ENCODE peak calls at places on chromosomes 11 and 22, in nine cellular contexts. One of them, this sample, is unnamed.

GRCh38 chr11:40280161-40281054 is 1179.0 kb downstream of the LRRC4C start:
- DNase-seq in Calu3: no peak
- DNase-seq in WTC11: no peak
- DNase-seq in omental fat pad: no peak
- DNase-seq in cardiac muscle cell: no peak
- DNase-seq in HFFc6: no peak
- DNase-seq in ovary: no peak
- DNase-seq in lower leg skin: no peak
- DNase-seq in epithelial cell of esophagus: no peak
- DNase-seq in this sample: no peak

GRCh38 chr11:111335124-111335535 is 36.8 kb downstream of the POU2AF3 start:
- DNase-seq in omental fat pad: no peak
- DNase-seq in HFFc6: no peak
- DNase-seq in WTC11: no peak
- DNase-seq in epithelial cell of esophagus: no peak
- DNase-seq in Calu3: no peak
- DNase-seq in cardiac muscle cell: no peak
- DNase-seq in lower leg skin: no peak
- DNase-seq in ovary: no peak
- DNase-seq in this sample: no peak

GRCh38 chr11:68206211-68206610 is 6.9 kb downstream of the KMT5B start:
- DNase-seq in ovary: no peak
- DNase-seq in omental fat pad: no peak
- DNase-seq in HFFc6: peak; percentile 55
- DNase-seq in lower leg skin: no peak
- DNase-seq in Calu3: no peak
- DNase-seq in epithelial cell of esophagus: peak; percentile 72
- DNase-seq in WTC11: no peak
- DNase-seq in cardiac muscle cell: peak; percentile 76
- DNase-seq in this sample: no peak

GRCh38 chr11:2586793-2587131 is 113.0 kb downstream of the KCNQ1OT1 start:
- DNase-seq in omental fat pad: peak; percentile 18
- DNase-seq in cardiac muscle cell: no peak
- DNase-seq in Calu3: no peak
- DNase-seq in ovary: no peak
- DNase-seq in HFFc6: no peak
- DNase-seq in epithelial cell of esophagus: no peak
- DNase-seq in WTC11: no peak
- DNase-seq in lower leg skin: no peak
- DNase-seq in this sample: no peak

GRCh38 chr22:39508393-39508792 is 6.3 kb downstream of the MIEF1 start:
- DNase-seq in Calu3: no peak
- DNase-seq in omental fat pad: no peak
- DNase-seq in HFFc6: no peak
- DNase-seq in WTC11: no peak
- DNase-seq in cardiac muscle cell: no peak
- DNase-seq in ovary: no peak
- DNase-seq in lower leg skin: no peak
- DNase-seq in epithelial cell of esophagus: no peak
- DNase-seq in this sample: no peak

GRCh38 chr11:110081462-110082233 is 11.5 kb upstream of the ZC3H12C start:
- DNase-seq in HFFc6: no peak
- DNase-seq in WTC11: no peak
- DNase-seq in cardiac muscle cell: no peak
- DNase-seq in Calu3: no peak
- DNase-seq in ovary: no peak
- DNase-seq in lower leg skin: no peak
- DNase-seq in omental fat pad: no peak
- DNase-seq in epithelial cell of esophagus: peak; percentile 91
- DNase-seq in this sample: no peak

GRCh38 chr22:29870574-29870973 is 12.4 kb upstream of the MTMR3 start:
- DNase-seq in WTC11: no peak
- DNase-seq in epithelial cell of esophagus: peak; percentile 81
- DNase-seq in HFFc6: no peak
- DNase-seq in lower leg skin: no peak
- DNase-seq in omental fat pad: no peak
- DNase-seq in cardiac muscle cell: no peak
- DNase-seq in ovary: no peak
- DNase-seq in Calu3: no peak
- DNase-seq in this sample: no peak

GRCh38 chr11:26931248-26931631 is 62.7 kb upstream of the FIBIN start:
- DNase-seq in ovary: no peak
- DNase-seq in omental fat pad: no peak
- DNase-seq in HFFc6: peak; percentile 20
- DNase-seq in epithelial cell of esophagus: peak; percentile 24
- DNase-seq in cardiac muscle cell: no peak
- DNase-seq in lower leg skin: no peak
- DNase-seq in Calu3: no peak
- DNase-seq in WTC11: no peak
- DNase-seq in this sample: no peak

GRCh38 chr22:46135611-46136538 is 14.5 kb upstream of the PPARA start:
- DNase-seq in ovary: peak; percentile 10
- DNase-seq in epithelial cell of esophagus: no peak
- DNase-seq in cardiac muscle cell: no peak
- DNase-seq in WTC11: no peak
- DNase-seq in HFFc6: no peak
- DNase-seq in Calu3: no peak
- DNase-seq in omental fat pad: no peak
- DNase-seq in lower leg skin: no peak
- DNase-seq in this sample: no peak

GRCh38 chr22:30441088-30441487 is 15.5 kb downstream of the MTFP1 start:
- DNase-seq in ovary: no peak
- DNase-seq in WTC11: no peak
- DNase-seq in lower leg skin: no peak
- DNase-seq in HFFc6: no peak
- DNase-seq in omental fat pad: no peak
- DNase-seq in cardiac muscle cell: no peak
- DNase-seq in epithelial cell of esophagus: no peak
- DNase-seq in Calu3: no peak
- DNase-seq in this sample: no peak

GRCh38 chr22:36922752-36923457 is 9.5 kb downstream of the CSF2RB start:
- DNase-seq in Calu3: no peak
- DNase-seq in WTC11: no peak
- DNase-seq in lower leg skin: no peak
- DNase-seq in HFFc6: no peak
- DNase-seq in cardiac muscle cell: no peak
- DNase-seq in epithelial cell of esophagus: no peak
- DNase-seq in omental fat pad: no peak
- DNase-seq in ovary: no peak
- DNase-seq in this sample: no peak

GRCh38 chr11:61392991-61393595 is 706 bp downstream of the TMEM216 start:
- DNase-seq in epithelial cell of esophagus: no peak
- DNase-seq in Calu3: no peak
- DNase-seq in omental fat pad: no peak
- DNase-seq in ovary: no peak
- DNase-seq in cardiac muscle cell: peak; percentile 33
- DNase-seq in WTC11: no peak
- DNase-seq in HFFc6: no peak
- DNase-seq in lower leg skin: no peak
- DNase-seq in this sample: no peak

GRCh38 chr11:118604566-118604965 is 2.8 kb upstream of the PHLDB1 start:
- DNase-seq in HFFc6: no peak
- DNase-seq in Calu3: no peak
- DNase-seq in cardiac muscle cell: peak; percentile 17
- DNase-seq in lower leg skin: no peak
- DNase-seq in WTC11: no peak
- DNase-seq in omental fat pad: no peak
- DNase-seq in epithelial cell of esophagus: no peak
- DNase-seq in ovary: no peak
- DNase-seq in this sample: no peak

GRCh38 chr11:12377824-12378593 is 638 bp downstream of the PARVA start:
- DNase-seq in HFFc6: peak; percentile 83
- DNase-seq in omental fat pad: no peak
- DNase-seq in ovary: peak; percentile 63
- DNase-seq in epithelial cell of esophagus: peak; percentile 87
- DNase-seq in Calu3: peak; percentile 82
- DNase-seq in lower leg skin: peak; percentile 59
- DNase-seq in WTC11: peak; percentile 82
- DNase-seq in cardiac muscle cell: peak; percentile 87
- DNase-seq in this sample: no peak

GRCh38 chr11:8832571-8833260 is 78.3 kb upstream of the AKIP1 start:
- DNase-seq in HFFc6: peak; percentile 76
- DNase-seq in omental fat pad: no peak
- DNase-seq in cardiac muscle cell: peak; percentile 70
- DNase-seq in ovary: no peak
- DNase-seq in lower leg skin: no peak
- DNase-seq in epithelial cell of esophagus: peak; percentile 89
- DNase-seq in WTC11: peak; percentile 25
- DNase-seq in Calu3: peak; percentile 61
- DNase-seq in this sample: no peak

GRCh38 chr11:46330887-46331652 is 16.2 kb upstream of the DGKZ start:
- DNase-seq in omental fat pad: no peak
- DNase-seq in lower leg skin: no peak
- DNase-seq in HFFc6: no peak
- DNase-seq in epithelial cell of esophagus: no peak
- DNase-seq in cardiac muscle cell: peak; percentile 34
- DNase-seq in WTC11: no peak
- DNase-seq in Calu3: no peak
- DNase-seq in ovary: no peak
- DNase-seq in this sample: no peak

GRCh38 chr11:86811637-86812321 is 11.4 kb downstream of the PRSS23 start:
- DNase-seq in WTC11: no peak
- DNase-seq in cardiac muscle cell: peak; percentile 59
- DNase-seq in ovary: no peak
- DNase-seq in omental fat pad: no peak
- DNase-seq in HFFc6: peak; percentile 69
- DNase-seq in Calu3: peak; percentile 56
- DNase-seq in lower leg skin: no peak
- DNase-seq in epithelial cell of esophagus: peak; percentile 80
- DNase-seq in this sample: no peak

GRCh38 chr22:22207845-22208564 is 36.6 kb upstream of the VPREB1 start:
- DNase-seq in ovary: no peak
- DNase-seq in cardiac muscle cell: peak; percentile 78
- DNase-seq in omental fat pad: peak; percentile 44
- DNase-seq in HFFc6: peak; percentile 38
- DNase-seq in epithelial cell of esophagus: peak; percentile 87
- DNase-seq in Calu3: peak; percentile 88
- DNase-seq in WTC11: peak; percentile 86
- DNase-seq in lower leg skin: peak; percentile 26
- DNase-seq in this sample: peak; percentile 45

DNA sequence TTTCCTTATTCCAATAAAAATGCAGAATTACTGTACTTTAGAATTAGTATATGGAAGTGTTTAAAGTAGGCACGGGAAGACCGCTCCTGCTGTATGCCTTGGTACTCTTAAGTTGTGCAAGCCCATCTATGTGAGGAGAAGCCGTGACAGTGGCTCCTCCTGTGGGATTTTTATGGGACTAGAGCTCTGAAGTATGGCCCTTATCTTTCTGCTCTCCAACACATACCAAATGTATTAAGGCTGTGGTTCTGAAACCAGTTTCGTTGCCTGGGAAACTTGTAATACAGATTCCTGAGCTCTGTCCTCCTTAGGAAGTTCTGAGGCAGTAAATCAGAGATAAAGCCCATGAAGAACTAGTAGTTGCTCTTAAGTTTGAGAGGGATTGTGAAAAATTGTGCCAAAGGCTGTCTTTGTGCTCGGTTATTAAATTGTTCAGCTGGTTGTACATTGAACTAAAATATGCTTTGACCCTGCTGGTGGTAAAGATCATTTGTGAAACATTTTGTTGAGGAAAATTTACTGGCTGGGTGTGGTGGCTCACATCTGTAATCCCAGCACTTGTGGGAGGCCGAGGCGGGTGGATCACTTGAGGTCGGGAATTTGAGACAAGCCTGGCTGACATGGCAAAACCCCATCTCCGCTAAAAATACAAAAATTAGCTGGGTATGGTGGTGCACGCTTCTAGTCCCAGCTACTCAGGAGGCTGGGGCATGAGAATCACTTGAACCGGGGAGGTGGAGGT is 29.3 kb downstream of the RTN3 start:
- DNase-seq in cardiac muscle cell: peak; percentile 95
- DNase-seq in lower leg skin: no peak
- DNase-seq in HFFc6: peak; percentile 59
- DNase-seq in omental fat pad: no peak
- DNase-seq in ovary: no peak
- DNase-seq in epithelial cell of esophagus: no peak
- DNase-seq in Calu3: no peak
- DNase-seq in WTC11: no peak
- DNase-seq in this sample: no peak
- TF ChIP-seq CTCF in cardiac muscle cell: peak; percentile 55
- TF ChIP-seq CTCF in lower leg skin: no peak
- TF ChIP-seq CTCF in HFFc6: peak; percentile 36
- TF ChIP-seq CTCF in omental fat pad: no peak
- TF ChIP-seq CTCF in ovary: no peak
- TF ChIP-seq CTCF in epithelial cell of esophagus: no peak
- TF ChIP-seq CTCF in Calu3: no peak
- TF ChIP-seq CTCF in WTC11: no peak
- TF ChIP-seq CTCF in this sample: no peak

GRCh38 chr11:72228229-72228843 is 3.8 kb downstream of the INPPL1 start:
- DNase-seq in HFFc6: no peak
- DNase-seq in cardiac muscle cell: no peak
- DNase-seq in lower leg skin: no peak
- DNase-seq in omental fat pad: no peak
- DNase-seq in Calu3: no peak
- DNase-seq in ovary: no peak
- DNase-seq in WTC11: no peak
- DNase-seq in epithelial cell of esophagus: peak; percentile 49
- DNase-seq in this sample: no peak
- TF ChIP-seq CTCF in HFFc6: no peak
- TF ChIP-seq CTCF in cardiac muscle cell: peak; percentile 12
- TF ChIP-seq CTCF in lower leg skin: no peak
- TF ChIP-seq CTCF in omental fat pad: no peak
- TF ChIP-seq CTCF in Calu3: no peak
- TF ChIP-seq CTCF in ovary: no peak
- TF ChIP-seq CTCF in WTC11: no peak
- TF ChIP-seq CTCF in epithelial cell of esophagus: peak; percentile 51
- TF ChIP-seq CTCF in this sample: no peak

GRCh38 chr11:100827934-100828661 is 141.0 kb downstream of the ARHGAP42 start:
- DNase-seq in WTC11: no peak
- DNase-seq in cardiac muscle cell: peak; percentile 46
- DNase-seq in ovary: no peak
- DNase-seq in lower leg skin: no peak
- DNase-seq in omental fat pad: no peak
- DNase-seq in HFFc6: no peak
- DNase-seq in epithelial cell of esophagus: peak; percentile 74
- DNase-seq in Calu3: peak; percentile 68
- DNase-seq in this sample: no peak
- TF ChIP-seq CTCF in WTC11: no peak
- TF ChIP-seq CTCF in cardiac muscle cell: peak; percentile 26
- TF ChIP-seq CTCF in ovary: no peak
- TF ChIP-seq CTCF in lower leg skin: no peak
- TF ChIP-seq CTCF in omental fat pad: no peak
- TF ChIP-seq CTCF in HFFc6: peak; percentile 39
- TF ChIP-seq CTCF in epithelial cell of esophagus: peak; percentile 5
- TF ChIP-seq CTCF in Calu3: no peak
- TF ChIP-seq CTCF in this sample: no peak

DNA sequence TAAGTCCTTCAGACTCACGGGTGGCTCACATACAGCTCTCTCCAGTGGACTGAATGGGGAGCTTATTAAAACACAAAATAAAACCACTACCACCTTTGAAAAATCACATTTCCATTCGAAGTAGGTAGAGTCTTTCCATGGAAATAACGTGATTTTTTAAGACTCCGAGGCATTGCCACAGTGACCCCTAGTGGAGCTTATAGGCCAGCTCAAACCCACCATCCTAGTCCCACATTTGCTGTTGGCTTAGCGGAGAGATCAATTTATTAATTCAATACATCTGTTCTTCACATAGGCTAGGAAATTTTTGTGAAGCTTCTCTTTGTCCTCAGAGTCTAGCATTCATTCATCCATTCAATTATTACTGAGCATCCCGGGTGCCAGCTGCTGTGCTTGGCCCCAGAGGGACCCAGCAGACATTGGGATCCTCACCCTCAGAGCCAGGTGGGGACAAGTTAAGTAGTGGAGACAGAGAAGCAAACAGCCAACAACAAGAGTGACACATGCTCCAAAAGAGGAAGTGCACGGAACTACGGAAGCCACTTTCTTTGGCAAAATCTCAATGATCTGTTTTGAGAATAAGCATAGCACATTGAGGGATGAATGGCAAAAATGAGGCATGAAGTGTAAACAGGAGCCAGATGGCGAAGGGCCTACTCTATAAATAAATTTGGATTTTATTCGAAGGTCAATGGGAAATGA is 10.2 kb upstream of the P4HA3 start:
- DNase-seq in cardiac muscle cell: peak; percentile 64
- DNase-seq in lower leg skin: peak; percentile 33
- DNase-seq in HFFc6: no peak
- DNase-seq in WTC11: peak; percentile 39
- DNase-seq in omental fat pad: no peak
- DNase-seq in Calu3: peak; percentile 32
- DNase-seq in ovary: no peak
- DNase-seq in epithelial cell of esophagus: peak; percentile 46
- DNase-seq in this sample: no peak
- TF ChIP-seq CTCF in cardiac muscle cell: peak; percentile 78
- TF ChIP-seq CTCF in lower leg skin: no peak
- TF ChIP-seq CTCF in HFFc6: peak; percentile 86
- TF ChIP-seq CTCF in WTC11: peak; percentile 61
- TF ChIP-seq CTCF in omental fat pad: peak; percentile 9
- TF ChIP-seq CTCF in Calu3: peak; percentile 61
- TF ChIP-seq CTCF in ovary: no peak
- TF ChIP-seq CTCF in epithelial cell of esophagus: peak; percentile 49
- TF ChIP-seq CTCF in this sample: peak; percentile 25

This sample was measured in natural killer cell.